ENCODE peak calls at places on chromosomes 5 and 9, in six cellular contexts. U is stromal cell of bone marrow, O is T-helper 22 cell, A is germinal center, G is OCI-M1, B is lung microvascular endothelial cell. J is an unnamed sample.

GRCh38 chr9:23342296-23342695 is 483.7 kb downstream of the ELAVL2 start:
- DNase-seq in A (no peak), G (peak), B (no peak), O (no peak), U (peak), J (no peak)

GRCh38 chr5:178247481-178248456 is 15.2 kb upstream of the PHYKPL start:
- DNase-seq in U (no peak), B (no peak), A (no peak), G (no peak), O (no peak), J (no peak)

GRCh38 chr5:174231961-174232487 is 186.5 kb downstream of the NSG2 start:
- DNase-seq in O (no peak), B (peak), U (peak), G (no peak), A (no peak), J (no peak)

GRCh38 chr9:116661037-116661954 is 25.8 kb upstream of the TRIM32 start:
- DNase-seq in O (no peak), B (peak), G (peak), A (peak), U (peak), J (peak)

GRCh38 chr9:79568337-79569084 is 3.3 kb upstream of the TLE4 start:
- DNase-seq in U (no peak), O (no peak), A (peak), B (no peak), G (no peak), J (no peak)

GRCh38 chr9:20788526-20789421 is 104.7 kb downstream of the FOCAD start:
- DNase-seq in U (no peak), O (no peak), G (no peak), A (no peak), B (peak), J (no peak)

GRCh38 chr9:70564464-70565190 is 150.2 kb upstream of the KLF9 start:
- DNase-seq in G (no peak), O (no peak), A (no peak), B (no peak), U (no peak), J (no peak)

GRCh38 chr5:76850543-76851140 is 828 bp downstream of the S100Z start:
- DNase-seq in B (no peak), A (no peak), O (no peak), U (no peak), G (no peak), J (no peak)

GRCh38 chr5:135055385-135055784 is 21.4 kb upstream of the PITX1 start:
- DNase-seq in O (no peak), G (no peak), B (no peak), U (no peak), A (no peak), J (no peak)

GRCh38 chr5:82174128-82174918 is 103.8 kb downstream of the RPS23 start:
- DNase-seq in B (peak), G (peak), U (peak), A (peak), O (peak), J (no peak)

GRCh38 chr9:130150779-130151381 is 21.3 kb upstream of the NCS1 start:
- DNase-seq in O (no peak), B (no peak), G (no peak), A (no peak), U (no peak), J (no peak)

GRCh38 chr5:117533792-117534191 is 959.2 kb upstream of the SEMA6A start:
- DNase-seq in A (no peak), U (no peak), B (no peak), O (no peak), G (no peak), J (no peak)

GRCh38 chr5:108911055-108911454 is 163.4 kb downstream of the FER start:
- DNase-seq in B (no peak), O (no peak), U (no peak), G (no peak), A (no peak), J (no peak)

GRCh38 chr9:91408475-91408874 is 15.2 kb downstream of the NFIL3 start:
- DNase-seq in G (no peak), B (no peak), U (no peak), O (no peak), A (no peak), J (no peak)

GRCh38 chr5:171840066-171840465 is 54.4 kb downstream of the SMIM23 start:
- DNase-seq in B (no peak), U (no peak), A (no peak), G (peak), O (no peak), J (no peak)

GRCh38 chr5:164346785-164347630 is 841.6 kb downstream of the MAT2B start:
- DNase-seq in B (no peak), G (peak), U (no peak), O (no peak), A (no peak), J (no peak)

GRCh38 chr5:101679816-101680215 is 616.3 kb downstream of the SLCO4C1 start:
- DNase-seq in U (peak), A (no peak), B (no peak), G (peak), O (no peak), J (no peak)

GRCh38 chr5:31361234-31361633 is 167.7 kb downstream of the CDH6 start:
- DNase-seq in U (peak), O (no peak), B (no peak), A (no peak), G (no peak), J (no peak)

GRCh38 chr9:125484632-125485282 is 222.3 kb downstream of the MAPKAP1 start:
- DNase-seq in U (peak), B (no peak), G (no peak), A (no peak), O (no peak), J (no peak)

GRCh38 chr5:72224946-72225427 is 95.1 kb downstream of the MRPS27 start:
- DNase-seq in G (no peak), O (no peak), A (no peak), B (peak), U (no peak), J (no peak)

GRCh38 chr9:108953983-108954574 is 19.9 kb downstream of the ABITRAM start:
- DNase-seq in O (no peak), B (peak), U (peak), G (peak), A (peak), J (peak)

GRCh38 chr5:112210430-112211005 is 208.6 kb downstream of the EPB41L4A start:
- DNase-seq in B (peak), O (no peak), U (peak), G (peak), A (no peak), J (peak)

GRCh38 chr9:137466041-137466799 is 7.1 kb upstream of the NSMF start:
- DNase-seq in U (no peak), G (no peak), O (no peak), A (no peak), B (no peak), J (no peak)

GRCh38 chr5:172488221-172488620 is 33.9 kb upstream of the SH3PXD2B start:
- DNase-seq in U (no peak), A (no peak), O (no peak), B (no peak), G (no peak), J (no peak)

GRCh38 chr9:131657890-131658752 is 81.8 kb downstream of the RAPGEF1 start:
- DNase-seq in G (no peak), A (no peak), B (peak), O (no peak), U (peak), J (peak)

GRCh38 chr9:92402359-92402758 is 2.0 kb downstream of the OGN start:
- DNase-seq in A (no peak), B (no peak), U (no peak), G (no peak), O (no peak), J (no peak)

GRCh38 chr9:98251554-98251953 is 3.9 kb downstream of the TBC1D2 start:
- DNase-seq in O (no peak), G (no peak), B (no peak), A (no peak), U (peak), J (peak)

GRCh38 chr5:157961176-157961575 is 102.2 kb upstream of the CLINT1 start:
- DNase-seq in A (no peak), G (no peak), B (no peak), U (no peak), O (no peak), J (no peak)